ENCODE peak calls at places on chromosomes 6 and 20, in five cellular contexts. S is astrocyte of the hippocampus; U is midbrain; F is ascending aorta; Q is activated naive CD8-positive, alpha-beta T cell treated with anti-CD3 and anti-CD28 coated beads for 36 hours. V is an unnamed sample.

GRCh38 chr6:152462716-152463115 is 174.4 kb downstream of the SYNE1 start:
- DNase-seq in S (no peak), U (no peak), F (no peak), Q (no peak), V (no peak)

GRCh38 chr20:49521356-49521755 is 38.9 kb upstream of the KCNB1 start:
- DNase-seq in S (no peak), U (no peak), F (no peak), Q (no peak), V (no peak)

GRCh38 chr20:49483706-49484101 is 1.2 kb upstream of the KCNB1 start:
- DNase-seq in S (peak), U (no peak), F (no peak), Q (peak), V (no peak)

GRCh38 chr6:20608371-20608770 is 74.1 kb downstream of the CDKAL1 start:
- DNase-seq in S (no peak), U (no peak), F (no peak), Q (no peak), V (no peak)

GRCh38 chr6:163323719-163324118 is 90.8 kb upstream of the QKI start:
- DNase-seq in S (no peak), U (peak), F (peak), Q (no peak), V (peak)

GRCh38 chr6:56693246-56693607 is 50.5 kb upstream of the DST start:
- DNase-seq in S (peak), U (peak), F (peak), Q (no peak), V (peak)

GRCh38 chr6:161608771-161609170 is 334.9 kb upstream of the AGPAT4 start:
- DNase-seq in S (no peak), U (no peak), F (no peak), Q (no peak), V (no peak)

GRCh38 chr6:87482382-87482781 is 9.6 kb downstream of the SLC35A1 start:
- DNase-seq in S (no peak), U (no peak), F (no peak), Q (no peak), V (no peak)

GRCh38 chr6:37700266-37700973 is 2.7 kb upstream of the MDGA1 start:
- DNase-seq in S (no peak), U (no peak), F (no peak), Q (no peak), V (no peak)

GRCh38 chr6:129050086-129050485 is 167.1 kb downstream of the LAMA2 start:
- DNase-seq in S (peak), U (no peak), F (no peak), Q (no peak), V (no peak)

GRCh38 chr6:106309766-106310373 is 15.7 kb downstream of the ATG5 start:
- DNase-seq in S (peak), U (no peak), F (no peak), Q (no peak), V (no peak)

GRCh38 chr6:110140650-110141049 is 38.8 kb downstream of the WASF1 start:
- DNase-seq in S (no peak), U (no peak), F (no peak), Q (no peak), V (no peak)

GRCh38 chr20:53515749-53516148 is 77.9 kb downstream of the ZNF217 start:
- DNase-seq in S (no peak), U (no peak), F (no peak), Q (no peak), V (no peak)

GRCh38 chr20:19492116-19492515 is 265.9 kb upstream of the RIN2 start:
- DNase-seq in S (no peak), U (no peak), F (no peak), Q (no peak), V (no peak)

GRCh38 chr20:49281913-49282467 is 4.1 kb upstream of the ZNFX1 start:
- DNase-seq in S (no peak), U (no peak), F (no peak), Q (no peak), V (no peak)

GRCh38 chr6:149904661-149905370 is 6.9 kb upstream of the RAET1E start:
- DNase-seq in S (no peak), U (no peak), F (no peak), Q (no peak), V (no peak)

GRCh38 chr6:42147138-42147562 is 4.7 kb upstream of the C6orf132 start:
- DNase-seq in S (no peak), U (no peak), F (no peak), Q (no peak), V (no peak)

GRCh38 chr6:41462980-41463930 is 82.9 kb upstream of the FOXP4 start:
- DNase-seq in S (peak), U (peak), F (peak), Q (no peak), V (peak)

GRCh38 chr6:141354191-141354950 is 778.4 kb upstream of the GJE1 start:
- DNase-seq in S (no peak), U (no peak), F (no peak), Q (no peak), V (no peak)

GRCh38 chr6:4394786-4395185 is 259.4 kb upstream of the ECI2 start:
- DNase-seq in S (no peak), U (no peak), F (no peak), Q (no peak), V (no peak)

GRCh38 chr6:153084393-153084792 is 46.7 kb downstream of the RGS17 start:
- DNase-seq in S (no peak), U (no peak), F (no peak), Q (no peak), V (no peak)

GRCh38 chr20:32482251-32483220 is 102.6 kb downstream of the NOL4L start:
- DNase-seq in S (peak), U (no peak), F (no peak), Q (peak), V (no peak)

GRCh38 chr20:63402178-63402859 is 41.2 kb upstream of the CHRNA4 start:
- DNase-seq in S (no peak), U (no peak), F (no peak), Q (no peak), V (no peak)

GRCh38 chr6:163416640-163417253 is 2.2 kb downstream of the QKI start:
- DNase-seq in S (peak), U (peak), F (no peak), Q (no peak), V (peak)

GRCh38 chr20:41362748-41363140 is 3.9 kb downstream of the EMILIN3 start:
- DNase-seq in S (no peak), U (no peak), F (no peak), Q (no peak), V (no peak)

GRCh38 chr20:38827770-38828281 is 22.3 kb downstream of the PPP1R16B start:
- DNase-seq in S (no peak), U (no peak), F (no peak), Q (no peak), V (no peak)

GRCh38 chr6:87832025-87832825 is 130.2 kb upstream of the AKIRIN2 start:
- DNase-seq in S (peak), U (peak), F (no peak), Q (no peak), V (peak)

GRCh38 chr6:93413190-93413589 is 6.2 kb downstream of the EPHA7 start:
- DNase-seq in S (no peak), U (no peak), F (no peak), Q (no peak), V (no peak)

GRCh38 chr6:13624871-13625288 is 9.7 kb downstream of the NOL7 start:
- DNase-seq in S (peak), U (no peak), F (no peak), Q (peak), V (no peak)

GRCh38 chr6:158817298-158818007 is 1.7 kb downstream of the EZR start:
- DNase-seq in S (peak), U (peak), F (peak), Q (no peak), V (peak)